ENCODE peak calls at places on chromosome 20, in five cellular contexts. A is NT2/D1, Y is HepG2, C is H1, B is GM12878. Q is an unnamed sample.

GRCh38 chr20:3658708-3659491 is 4.3 kb downstream of the GFRA4 start:
- DNase-seq in A (no peak), Y (peak; percentile 81), C (no peak), B (peak; percentile 77), Q (no peak)

GRCh38 chr20:48374986-48375715 is 452.6 kb downstream of the PREX1 start:
- DNase-seq in A (no peak), Y (no peak), C (no peak), B (no peak), Q (no peak)

GRCh38 chr20:53763707-53764415 is 170.2 kb upstream of the ZNF217 start:
- DNase-seq in A (peak; percentile 84), Y (peak; percentile 100), C (peak; percentile 54), B (no peak), Q (no peak)

GRCh38 chr20:33667245-33668086 is 723 bp downstream of the ACTL10 start:
- DNase-seq in A (peak; percentile 81), Y (no peak), C (no peak), B (no peak), Q (no peak)

GRCh38 chr20:2986466-2986865 is 57.0 kb upstream of the GNRH2 start:
- DNase-seq in A (no peak), Y (no peak), C (no peak), B (no peak), Q (no peak)

GRCh38 chr20:52524865-52525264 is 333.3 kb upstream of the ZFP64 start:
- DNase-seq in A (no peak), Y (no peak), C (no peak), B (no peak), Q (no peak)

GRCh38 chr20:43243672-43244269 is 54.1 kb upstream of the PTPRT start:
- DNase-seq in A (peak; percentile 23), Y (no peak), C (peak; percentile 54), B (no peak), Q (no peak)

GRCh38 chr20:18692453-18692852 is 104.6 kb downstream of the DTD1 start:
- DNase-seq in A (no peak), Y (no peak), C (peak; percentile 22), B (no peak), Q (no peak)

GRCh38 chr20:31951530-31952453 is at the start of gene PDRG1:
- DNase-seq in A (peak; percentile 92), Y (peak; percentile 98), C (peak; percentile 99), B (peak; percentile 76), Q (peak; percentile 97)

GRCh38 chr20:45873409-45874116 is 7.5 kb upstream of the ZSWIM1 start:
- DNase-seq in A (no peak), Y (no peak), C (no peak), B (no peak), Q (no peak)

GRCh38 chr20:1345030-1345755 is 16.3 kb upstream of the SDCBP2 start:
- DNase-seq in A (no peak), Y (no peak), C (peak; percentile 19), B (no peak), Q (no peak)

GRCh38 chr20:44900231-44900854 is 9.5 kb upstream of the PABPC1L start:
- DNase-seq in A (no peak), Y (no peak), C (no peak), B (no peak), Q (no peak)

GRCh38 chr20:48159156-48159971 is 374.1 kb upstream of the SULF2 start:
- DNase-seq in A (no peak), Y (no peak), C (no peak), B (no peak), Q (no peak)

GRCh38 chr20:14820771-14821170 is 483.4 kb upstream of the FLRT3 start:
- DNase-seq in A (no peak), Y (no peak), C (no peak), B (no peak), Q (no peak)

GRCh38 chr20:59064214-59064722 is 21.7 kb upstream of the PRELID3B start:
- DNase-seq in A (no peak), Y (no peak), C (no peak), B (no peak), Q (no peak)

GRCh38 chr20:10322073-10323012 is 103.7 kb downstream of the SNAP25 start:
- DNase-seq in A (no peak), Y (no peak), C (no peak), B (no peak), Q (no peak)

GRCh38 chr20:13061381-13061780 is 52.6 kb downstream of the SPTLC3 start:
- DNase-seq in A (no peak), Y (no peak), C (no peak), B (no peak), Q (no peak)

GRCh38 chr20:31849306-31849930 is 4.0 kb upstream of the FOXS1 start:
- DNase-seq in A (no peak), Y (no peak), C (no peak), B (no peak), Q (no peak)

GRCh38 chr20:46512943-46513844 is at the start of gene ZNF334:
- DNase-seq in A (peak; percentile 76), Y (peak; percentile 69), C (peak; percentile 91), B (no peak), Q (no peak)

GRCh38 chr20:58071991-58072390 is 156.5 kb downstream of the ANKRD60 start:
- DNase-seq in A (no peak), Y (no peak), C (peak; percentile 16), B (no peak), Q (no peak)

GRCh38 chr20:17909745-17910345 is 58.7 kb downstream of the SNX5 start:
- DNase-seq in A (no peak), Y (no peak), C (no peak), B (no peak), Q (no peak)

GRCh38 chr20:62776692-62777527 is 19.4 kb upstream of the MRGBP start:
- DNase-seq in A (no peak), Y (peak; percentile 58), C (no peak), B (peak; percentile 21), Q (peak; percentile 66)
- TF ChIP-seq SUZ12 in A (no peak), Y (no peak), C (no peak), B (no peak), Q (no peak)

GRCh38 chr20:61373956-61374545 is 122.0 kb downstream of the CDH4 start:
- DNase-seq in A (no peak), Y (no peak), C (no peak), B (no peak), Q (no peak)

GRCh38 chr20:61370841-61371303 is 118.8 kb downstream of the CDH4 start:
- DNase-seq in A (no peak), Y (no peak), C (no peak), B (no peak), Q (no peak)

GRCh38 chr20:61371501-61372150 is 119.6 kb downstream of the CDH4 start:
- DNase-seq in A (no peak), Y (no peak), C (no peak), B (no peak), Q (no peak)

GRCh38 chr20:61372151-61373054 is 120.3 kb downstream of the CDH4 start:
- DNase-seq in A (no peak), Y (no peak), C (no peak), B (no peak), Q (no peak)

GRCh38 chr20:61373055-61373399 is 121.0 kb downstream of the CDH4 start:
- DNase-seq in A (no peak), Y (no peak), C (no peak), B (no peak), Q (no peak)
- TF ChIP-seq SUZ12 in A (no peak), Y (no peak), C (no peak), B (no peak), Q (no peak)

GRCh38 chr20:23666189-23666588 is 22.6 kb downstream of the CST4 start:
- DNase-seq in A (no peak), Y (no peak), C (no peak), B (no peak), Q (no peak)
- TF ChIP-seq SUZ12 in A (no peak), Y (no peak), C (no peak), B (no peak), Q (no peak)

DNA sequence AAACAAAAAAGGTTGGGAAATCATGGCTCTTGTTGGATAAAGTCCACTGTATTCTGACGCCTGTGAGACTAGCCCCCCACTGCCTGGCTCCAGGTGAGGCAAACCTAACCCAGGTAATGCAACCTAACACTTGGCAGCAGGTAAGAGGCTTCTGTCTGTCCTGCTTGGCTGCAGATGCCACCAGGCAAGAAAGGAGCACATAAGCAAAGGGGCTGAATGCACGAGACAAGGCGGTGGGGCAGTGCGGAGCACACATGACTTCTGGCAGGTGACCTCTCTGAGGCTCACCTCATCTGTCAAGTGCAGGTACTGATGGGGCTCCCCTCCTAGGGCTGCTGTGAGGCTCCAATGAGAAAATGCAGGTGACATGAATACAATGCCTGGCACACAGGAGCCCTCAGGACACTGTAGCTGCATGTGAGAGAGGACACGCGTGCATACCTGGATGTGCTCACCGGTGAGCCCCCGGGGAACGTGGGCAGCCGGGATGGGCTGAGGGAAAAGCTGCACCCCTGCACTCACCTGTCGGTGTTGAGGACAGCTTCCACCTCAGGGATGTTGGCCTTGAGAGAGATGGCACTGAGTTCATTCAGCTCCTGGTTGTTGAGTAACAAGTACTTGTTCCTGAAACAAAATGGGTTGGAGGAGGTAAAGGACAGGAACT is 54.1 kb downstream of the MYH7B start:
- DNase-seq in A (no peak), Y (no peak), C (no peak), B (no peak), Q (no peak)
- TF ChIP-seq SUZ12 in A (no peak), Y (no peak), C (no peak), B (no peak), Q (no peak)

GRCh38 chr20:56437196-56437960 is 25.3 kb downstream of the CASS4 start:
- DNase-seq in A (no peak), Y (no peak), C (no peak), B (no peak), Q (no peak)

GRCh38 chr20:56440346-56441007 is 27.9 kb upstream of the RTF2 start:
- DNase-seq in A (no peak), Y (no peak), C (no peak), B (peak; percentile 58), Q (no peak)

GRCh38 chr20:56443654-56444540 is 24.5 kb upstream of the RTF2 start:
- DNase-seq in A (no peak), Y (peak; percentile 29), C (no peak), B (no peak), Q (no peak)

GRCh38 chr20:56442381-56443365 is 25.8 kb upstream of the RTF2 start:
- DNase-seq in A (no peak), Y (no peak), C (no peak), B (no peak), Q (no peak)

DNA sequence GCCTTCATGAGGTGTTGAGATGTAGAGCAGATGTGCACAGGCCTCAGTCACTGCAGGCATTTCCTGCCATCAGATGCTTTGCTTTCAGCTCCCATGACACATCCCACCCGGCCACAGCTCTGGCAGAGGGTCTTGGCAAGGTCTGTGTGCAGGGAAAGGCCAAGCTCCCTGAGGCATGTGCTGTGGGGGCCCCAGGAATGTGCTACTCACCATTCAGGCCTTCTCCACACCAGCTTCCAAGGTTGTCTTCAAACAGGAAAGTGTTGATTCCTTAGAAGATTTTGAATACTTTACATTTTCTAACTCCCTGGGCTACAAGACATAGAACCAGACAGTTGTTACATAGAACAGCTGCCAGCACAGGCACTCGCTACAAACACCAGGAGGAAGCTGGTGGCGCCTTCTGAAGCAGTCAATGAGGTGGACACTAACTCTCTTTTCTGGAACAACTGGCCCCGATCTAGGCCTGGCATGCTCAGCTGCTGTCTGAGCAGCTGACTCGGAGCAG is 27.8 kb downstream of the CASS4 start:
- DNase-seq in A (no peak), Y (no peak), C (no peak), B (no peak), Q (no peak)
- TF ChIP-seq SUZ12 in A (no peak), Y (no peak), C (no peak), B (no peak), Q (no peak)

GRCh38 chr20:38601216-38602184 is at the start of gene ARHGAP40:
- DNase-seq in A (no peak), Y (peak; percentile 54), C (peak; percentile 72), B (no peak), Q (peak; percentile 54)
- TF ChIP-seq SUZ12 in A (no peak), Y (no peak), C (no peak), B (no peak), Q (no peak)

GRCh38 chr20:63641792-63642517 is 11.3 kb downstream of the STMN3 start:
- DNase-seq in A (peak; percentile 94), Y (peak; percentile 90), C (peak; percentile 97), B (peak; percentile 48), Q (peak; percentile 98)
- TF ChIP-seq SUZ12 in A (no peak), Y (no peak), C (no peak), B (no peak), Q (no peak)

Q was measured in HEK293T.